ENCODE peak calls at places on chromosomes 4 and X, in six cellular contexts. M is AG20443; R is gastrocnemius medialis; Q is COLO829; C is activated naive CD8-positive, alpha-beta T cell treated with anti-CD3 and anti-CD28 coated beads, Interleukin-2, amount 50 U/mL, for 24 hours; Z is cardiac fibroblast. P is an unnamed sample.

GRCh38 chrX:65745992-65746391 is 78.5 kb downstream of the MSN start:
- DNase-seq in M (no peak), R (no peak), Q (no peak), C (no peak), Z (no peak), P (no peak)

GRCh38 chr4:123353656-123354055 is 42.9 kb upstream of the SPRY1 start:
- DNase-seq in M (no peak), R (no peak), Q (no peak), C (no peak), Z (peak; percentile 39), P (no peak)

GRCh38 chrX:134137353-134137752 is 99.6 kb upstream of the CCDC160 start:
- DNase-seq in M (no peak), R (no peak), Q (no peak), C (no peak), Z (no peak), P (no peak)

GRCh38 chr4:150423074-150423473 is 158.9 kb upstream of the MAB21L2 start:
- DNase-seq in M (no peak), R (no peak), Q (no peak), C (no peak), Z (no peak), P (no peak)

GRCh38 chr4:77002721-77003120 is 53.2 kb downstream of the SEPTIN11 start:
- DNase-seq in M (no peak), R (no peak), Q (no peak), C (no peak), Z (no peak), P (no peak)

GRCh38 chrX:69222103-69223090 is 57.1 kb upstream of the PJA1 start:
- DNase-seq in M (peak; percentile 84), R (peak; percentile 5), Q (peak; percentile 70), C (peak; percentile 74), Z (peak; percentile 67), P (peak; percentile 43)

GRCh38 chrX:14056201-14056600 is 26.5 kb upstream of the GEMIN8 start:
- DNase-seq in M (no peak), R (no peak), Q (no peak), C (no peak), Z (no peak), P (no peak)

GRCh38 chr4:22515888-22516541 is at the start of gene ADGRA3:
- DNase-seq in M (peak; percentile 92), R (peak; percentile 61), Q (no peak), C (peak; percentile 49), Z (peak; percentile 60), P (peak; percentile 74)

GRCh38 chr4:48109413-48110263 is 24.4 kb downstream of the TXK start:
- DNase-seq in M (peak; percentile 16), R (no peak), Q (peak; percentile 8), C (no peak), Z (peak; percentile 58), P (peak; percentile 20)

GRCh38 chr4:161555689-161556660 is 607.8 kb downstream of the FSTL5 start:
- DNase-seq in M (no peak), R (no peak), Q (no peak), C (no peak), Z (peak; percentile 64), P (no peak)

P was measured in fibroblast of gingiva.